ENCODE peak calls at places on chromosomes 12 and 14, in seven cellular contexts. A is thyroid gland; U is CD8-positive, alpha-beta T cell; H is tibial nerve; L is left lung; D is fibroblast of lung; Z is pancreas. V is an unnamed sample. For H3K4me1, the result is how much of the 10 kb centered on the place peaks cover.

GRCh38 chr12:70487440-70487839 is 121.3 kb downstream of the KCNMB4 start:
- DNase-seq in A (no peak), U (no peak), H (no peak), L (no peak), D (peak), Z (no peak), V (no peak)

GRCh38 chr12:130832561-130833209 is 6.4 kb downstream of the STX2 start:
- DNase-seq in A (no peak), U (no peak), H (no peak), L (no peak), D (peak), Z (no peak), V (peak)

GRCh38 chr14:44778562-44778961 is 183.2 kb downstream of the KLHL28 start:
- DNase-seq in A (no peak), U (no peak), H (no peak), L (no peak), D (peak), Z (no peak), V (no peak)

GRCh38 chr12:88420460-88420859 is 159.8 kb downstream of the KITLG start:
- DNase-seq in A (no peak), U (no peak), H (no peak), L (no peak), D (peak), Z (no peak), V (no peak)

GRCh38 chr12:76024942-76025600 is 6.5 kb downstream of the PHLDA1 start:
- DNase-seq in A (no peak), U (no peak), H (no peak), L (no peak), D (peak), Z (no peak), V (no peak)

GRCh38 chr14:20388159-20388558 is 25.1 kb downstream of the TEP1 start:
- DNase-seq in A (no peak), U (no peak), H (no peak), L (no peak), D (no peak), Z (no peak), V (peak)

GRCh38 chr14:97407701-97408407 is 610.7 kb downstream of the VRK1 start:
- DNase-seq in A (no peak), U (no peak), H (no peak), L (no peak), D (no peak), Z (no peak), V (no peak)

GRCh38 chr14:23302290-23303225 is at the start of gene PPP1R3E:
- DNase-seq in A (peak), U (peak), H (no peak), L (peak), D (peak), Z (peak), V (peak)

GRCh38 chr12:65643595-65644386 is 180.5 kb upstream of the HMGA2 start:
- DNase-seq in A (no peak), U (no peak), H (no peak), L (no peak), D (no peak), Z (no peak), V (no peak)

GRCh38 chr12:24795699-24796385 is 153.1 kb downstream of the BCAT1 start:
- DNase-seq in A (no peak), U (no peak), H (no peak), L (no peak), D (no peak), Z (no peak), V (no peak)

GRCh38 chr12:44143170-44143569 is 307.3 kb downstream of the TMEM117 start:
- DNase-seq in A (no peak), U (no peak), H (no peak), L (no peak), D (no peak), Z (no peak), V (no peak)

GRCh38 chr14:69750495-69750894 is 16.4 kb upstream of the SRSF5 start:
- DNase-seq in A (no peak), U (no peak), H (no peak), L (no peak), D (no peak), Z (no peak), V (no peak)

GRCh38 chr14:103422981-103423600 is 37.9 kb downstream of the MARK3 start:
- DNase-seq in A (no peak), U (no peak), H (no peak), L (no peak), D (peak), Z (no peak), V (no peak)

GRCh38 chr12:68884251-68884650 is 48.7 kb downstream of the CPM start:
- DNase-seq in A (no peak), U (no peak), H (no peak), L (no peak), D (no peak), Z (no peak), V (no peak)

GRCh38 chr14:92900660-92901059 is 22.3 kb upstream of the CHGA start:
- DNase-seq in A (no peak), U (no peak), H (no peak), L (no peak), D (no peak), Z (no peak), V (no peak)

GRCh38 chr14:100261621-100262020 is 22.7 kb downstream of the YY1 start:
- DNase-seq in A (no peak), U (no peak), H (no peak), L (no peak), D (no peak), Z (no peak), V (no peak)

GRCh38 chr14:100267990-100268389 is 29.0 kb downstream of the YY1 start:
- DNase-seq in A (no peak), U (no peak), H (no peak), L (no peak), D (no peak), Z (no peak), V (no peak)

GRCh38 chr14:100263141-100263540 is 24.2 kb downstream of the YY1 start:
- DNase-seq in A (no peak), U (no peak), H (no peak), L (no peak), D (peak), Z (no peak), V (no peak)

GRCh38 chr14:100262545-100262944 is 23.6 kb downstream of the YY1 start:
- DNase-seq in A (no peak), U (no peak), H (no peak), L (no peak), D (no peak), Z (no peak), V (no peak)
- H3K4me1 ChIP-seq in A (under half), U (half or more), H (under half), L (under half), D (under half), Z (under half), V (under half)

GRCh38 chr12:57863676-57864075 is 17.1 kb upstream of the CTDSP2 start:
- DNase-seq in A (no peak), U (no peak), H (no peak), L (no peak), D (no peak), Z (no peak), V (no peak)
- TF ChIP-seq CTCF in A (no peak), U (no peak), H (no peak), L (no peak), D (no peak), Z (no peak), V (no peak)

DNA sequence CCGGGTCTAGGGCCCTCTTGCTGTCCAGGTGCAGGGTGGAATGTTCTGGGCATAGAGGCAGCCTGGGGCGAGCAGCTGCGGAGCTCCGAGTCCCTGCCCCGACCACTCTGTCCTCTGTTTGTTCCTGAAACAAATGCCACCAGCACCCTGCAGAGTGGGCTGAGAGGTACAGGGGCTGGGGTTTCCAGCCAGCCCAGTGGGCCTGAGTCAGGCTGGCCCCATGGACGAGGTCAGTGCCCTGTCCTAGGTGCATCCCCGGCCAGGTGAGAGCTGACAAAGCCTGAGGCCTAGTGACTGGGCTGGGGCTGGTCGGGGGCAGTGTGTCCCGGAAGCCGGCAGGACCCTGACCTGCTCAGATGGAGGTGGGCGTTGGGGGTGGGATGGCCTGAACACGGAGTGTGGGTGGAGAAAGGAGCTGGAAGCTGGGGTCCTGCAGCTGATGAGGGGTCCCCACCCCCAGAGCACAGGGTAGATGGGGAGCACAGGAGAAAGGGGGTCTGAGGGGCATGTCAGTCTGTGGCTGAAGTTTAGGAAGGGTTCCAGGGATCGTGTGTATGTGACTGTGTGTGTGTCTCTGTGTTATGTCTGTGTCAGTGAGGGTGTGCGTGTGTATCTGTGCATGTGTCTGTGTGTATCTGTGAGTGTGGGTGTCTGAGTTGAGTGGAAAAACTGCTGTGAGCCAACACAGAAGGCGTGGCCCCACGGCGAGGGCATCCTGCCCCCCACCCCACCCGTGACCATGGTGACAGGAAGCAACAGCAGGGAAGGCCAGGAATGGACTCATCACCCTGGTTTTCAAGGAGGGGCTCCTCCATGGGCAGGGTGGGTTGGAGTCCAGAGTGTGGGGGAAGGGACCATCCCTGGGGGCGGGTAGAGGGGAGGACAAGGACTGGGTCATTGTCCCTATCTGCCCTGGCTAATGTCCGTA is 2.4 kb upstream of the CRIP1 start:
- DNase-seq in A (no peak), U (peak), H (no peak), L (no peak), D (peak), Z (no peak), V (no peak)
- H3K4me1 ChIP-seq in A (half or more), U (half or more), H (half or more), L (half or more), D (under half), Z (half or more), V (under half)

GRCh38 chr12:124567673-124568373 is 411 bp upstream of the NCOR2 start:
- DNase-seq in A (peak), U (peak), H (peak), L (peak), D (peak), Z (peak), V (peak)

GRCh38 chr12:124570810-124571209 is 3.4 kb upstream of the NCOR2 start:
- DNase-seq in A (no peak), U (no peak), H (no peak), L (no peak), D (no peak), Z (no peak), V (no peak)

GRCh38 chr12:124567035-124567672 is at the start of gene NCOR2:
- DNase-seq in A (peak), U (peak), H (no peak), L (peak), D (no peak), Z (peak), V (peak)

GRCh38 chr12:124569375-124570148 is 2.1 kb upstream of the NCOR2 start:
- DNase-seq in A (no peak), U (no peak), H (no peak), L (no peak), D (no peak), Z (no peak), V (no peak)

GRCh38 chr12:124568431-124569374 is 1.3 kb upstream of the NCOR2 start:
- DNase-seq in A (peak), U (no peak), H (peak), L (peak), D (peak), Z (no peak), V (peak)
- TF ChIP-seq CTCF in A (no peak), U (no peak), H (no peak), L (peak), D (peak), Z (no peak), V (peak)

GRCh38 chr12:101795013-101795412 is 35.7 kb downstream of the GNPTAB start:
- DNase-seq in A (no peak), U (no peak), H (no peak), L (no peak), D (no peak), Z (no peak), V (no peak)

GRCh38 chr12:101793401-101793800 is 37.4 kb downstream of the GNPTAB start:
- DNase-seq in A (no peak), U (no peak), H (no peak), L (no peak), D (peak), Z (no peak), V (no peak)

GRCh38 chr12:101789171-101789570 is 41.6 kb downstream of the GNPTAB start:
- DNase-seq in A (peak), U (no peak), H (no peak), L (no peak), D (no peak), Z (no peak), V (peak)

GRCh38 chr12:101794574-101794973 is 36.2 kb downstream of the GNPTAB start:
- DNase-seq in A (no peak), U (no peak), H (no peak), L (no peak), D (no peak), Z (no peak), V (no peak)

GRCh38 chr12:101792046-101792931 is 38.5 kb downstream of the GNPTAB start:
- DNase-seq in A (no peak), U (no peak), H (no peak), L (no peak), D (no peak), Z (no peak), V (no peak)
- H3K4me1 ChIP-seq in A (under half), U (under half), H (under half), L (under half), D (under half), Z (under half), V (under half)

GRCh38 chr12:6620137-6620884 is 13.1 kb upstream of the CHD4 start:
- DNase-seq in A (peak), U (peak), H (no peak), L (peak), D (peak), Z (peak), V (peak)
- TF ChIP-seq CTCF in A (peak), U (peak), H (peak), L (peak), D (peak), Z (peak), V (peak)

V was measured in right lobe of liver.